ENCODE peak calls at places on chromosomes 5 and 9, in five cellular contexts. I is spleen, N is SK-N-SH, T is fibroblast of lung, A is tibial artery. E is an unnamed sample. For H3K36me3, the result is how much of the 10 kb centered on the place peaks cover.

GRCh38 chr5:145587308-145588071 is 247.7 kb downstream of the PRELID2 start:
- DNase-seq in I (no peak), N (no peak), T (peak), A (no peak), E (no peak)

GRCh38 chr5:88889165-88890069 is 6.4 kb upstream of the MEF2C start:
- DNase-seq in I (peak), N (peak), T (peak), A (peak), E (no peak)

GRCh38 chr9:127762111-127762676 is 16.3 kb downstream of the SH2D3C start:
- DNase-seq in I (peak), N (no peak), T (no peak), A (no peak), E (no peak)

GRCh38 chr5:50969207-50970145 is 303.0 kb downstream of the PARP8 start:
- DNase-seq in I (peak), N (peak), T (no peak), A (no peak), E (no peak)

GRCh38 chr9:36677611-36678010 is 104.9 kb downstream of the MELK start:
- DNase-seq in I (no peak), N (peak), T (peak), A (no peak), E (no peak)

GRCh38 chr5:159427180-159428012 is 97.1 kb upstream of the IL12B start:
- DNase-seq in I (no peak), N (no peak), T (no peak), A (no peak), E (no peak)

GRCh38 chr9:100277166-100277979 is 75.4 kb downstream of the TEX10 start:
- DNase-seq in I (no peak), N (no peak), T (peak), A (no peak), E (no peak)

GRCh38 chr9:75979362-75979761 is 88.9 kb downstream of the PCSK5 start:
- DNase-seq in I (no peak), N (no peak), T (no peak), A (no peak), E (no peak)

GRCh38 chr5:172875372-172876279 is 41.6 kb downstream of the ERGIC1 start:
- DNase-seq in I (peak), N (peak), T (peak), A (no peak), E (no peak)

GRCh38 chr5:108028411-108028810 is 353.5 kb downstream of the FBXL17 start:
- DNase-seq in I (no peak), N (peak), T (peak), A (no peak), E (no peak)

GRCh38 chr5:169545762-169546161 is 37.8 kb upstream of the SPDL1 start:
- DNase-seq in I (no peak), N (no peak), T (peak), A (no peak), E (no peak)

GRCh38 chr9:28671000-28671399 is 1097.7 kb upstream of the C9orf72 start:
- DNase-seq in I (no peak), N (no peak), T (no peak), A (no peak), E (no peak)

GRCh38 chr5:115579747-115580173 is 22.5 kb downstream of the TICAM2 start:
- DNase-seq in I (no peak), N (no peak), T (peak), A (no peak), E (no peak)

GRCh38 chr5:149831492-149831891 is 101.4 kb downstream of the PPARGC1B start:
- DNase-seq in I (peak), N (no peak), T (peak), A (no peak), E (no peak)

GRCh38 chr5:157890825-157891587 is 32.1 kb upstream of the CLINT1 start:
- DNase-seq in I (no peak), N (no peak), T (no peak), A (no peak), E (no peak)

GRCh38 chr5:117013280-117013877 is 438.8 kb upstream of the SEMA6A start:
- DNase-seq in I (no peak), N (no peak), T (no peak), A (no peak), E (no peak)

GRCh38 chr5:7814816-7815215 is 36.1 kb downstream of the CFAP90 start:
- DNase-seq in I (no peak), N (no peak), T (no peak), A (no peak), E (no peak)

GRCh38 chr9:92641092-92641809 is 28.7 kb downstream of the IPPK start:
- DNase-seq in I (peak), N (no peak), T (no peak), A (peak), E (no peak)

GRCh38 chr5:8912106-8912505 is 633.8 kb downstream of the SEMA5A start:
- DNase-seq in I (no peak), N (no peak), T (peak), A (no peak), E (no peak)

GRCh38 chr5:61052870-61053269 is 107.9 kb downstream of the NDUFAF2 start:
- DNase-seq in I (no peak), N (no peak), T (peak), A (no peak), E (no peak)

GRCh38 chr5:31809037-31809910 is 170.3 kb downstream of the PDZD2 start:
- DNase-seq in I (no peak), N (peak), T (peak), A (peak), E (no peak)

GRCh38 chr9:108511200-108511756 is 344.5 kb downstream of the ACTL7B start:
- DNase-seq in I (no peak), N (no peak), T (peak), A (no peak), E (no peak)

GRCh38 chr9:119533509-119533908 is 164.3 kb upstream of the BRINP1 start:
- DNase-seq in I (no peak), N (no peak), T (no peak), A (no peak), E (no peak)

GRCh38 chr5:169781452-169782345 is 144.6 kb downstream of the DOCK2 start:
- DNase-seq in I (no peak), N (no peak), T (no peak), A (no peak), E (no peak)

GRCh38 chr9:128005938-128006337 is 25.1 kb upstream of the EEIG1 start:
- DNase-seq in I (peak), N (peak), T (no peak), A (no peak), E (no peak)

GRCh38 chr9:37820142-37820541 is 19.5 kb downstream of the DCAF10 start:
- DNase-seq in I (no peak), N (no peak), T (no peak), A (no peak), E (no peak)
- H3K36me3 ChIP-seq in I (half or more), N (under half), T (under half), A (under half), E (under half)

GRCh38 chr5:177303121-177303924 is at the start of the genes PRELID1 and RAB24:
- DNase-seq in I (peak), N (peak), T (peak), A (peak), E (no peak)
- TF ChIP-seq CTCF in I (no peak), N (peak), T (peak), A (peak), E (no peak)

GRCh38 chr5:132058646-132059042 is 1.8 kb upstream of the IL3 start:
- DNase-seq in I (no peak), N (peak), T (no peak), A (no peak), E (peak)
- H3K36me3 ChIP-seq in I (under half), N (under half), T (under half), A (under half), E (under half)

GRCh38 chr5:91221917-91222316 is 161.2 kb downstream of the ARRDC3 start:
- DNase-seq in I (no peak), N (no peak), T (no peak), A (no peak), E (no peak)

GRCh38 chr5:91222482-91222881 is 160.6 kb downstream of the ARRDC3 start:
- DNase-seq in I (no peak), N (no peak), T (no peak), A (no peak), E (no peak)

GRCh38 chr5:91217859-91218258 is 165.3 kb downstream of the ARRDC3 start:
- DNase-seq in I (no peak), N (no peak), T (no peak), A (no peak), E (no peak)

GRCh38 chr5:91219141-91219802 is 163.8 kb downstream of the ARRDC3 start:
- DNase-seq in I (no peak), N (no peak), T (peak), A (no peak), E (no peak)

GRCh38 chr5:91219803-91220371 is 163.2 kb downstream of the ARRDC3 start:
- DNase-seq in I (no peak), N (peak), T (no peak), A (no peak), E (no peak)
- TF ChIP-seq CTCF in I (no peak), N (peak), T (no peak), A (no peak), E (no peak)

DNA sequence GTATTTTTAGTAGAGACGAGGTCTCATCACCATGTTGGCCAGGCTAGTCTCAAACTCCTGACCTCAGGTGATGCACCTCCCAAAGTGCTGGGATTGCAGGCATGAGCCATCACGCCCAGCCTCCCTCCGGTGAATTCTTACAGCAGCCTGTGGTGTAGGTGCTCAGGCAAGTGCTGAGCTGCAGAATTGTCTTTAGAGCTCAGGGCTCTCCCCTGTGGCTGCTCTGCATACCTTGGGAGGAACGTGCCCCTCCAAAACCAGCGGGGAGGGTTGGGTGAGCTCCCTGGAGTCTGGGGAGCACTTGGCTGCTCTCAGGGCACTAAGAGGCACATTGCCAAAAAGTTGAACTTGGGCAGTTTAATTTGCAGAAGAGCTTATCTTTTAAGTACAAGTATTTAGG is 29.4 kb downstream of the SECISBP2 start:
- DNase-seq in I (no peak), N (no peak), T (no peak), A (no peak), E (no peak)
- H3K36me3 ChIP-seq in I (half or more), N (half or more), T (under half), A (half or more), E (half or more)

DNA sequence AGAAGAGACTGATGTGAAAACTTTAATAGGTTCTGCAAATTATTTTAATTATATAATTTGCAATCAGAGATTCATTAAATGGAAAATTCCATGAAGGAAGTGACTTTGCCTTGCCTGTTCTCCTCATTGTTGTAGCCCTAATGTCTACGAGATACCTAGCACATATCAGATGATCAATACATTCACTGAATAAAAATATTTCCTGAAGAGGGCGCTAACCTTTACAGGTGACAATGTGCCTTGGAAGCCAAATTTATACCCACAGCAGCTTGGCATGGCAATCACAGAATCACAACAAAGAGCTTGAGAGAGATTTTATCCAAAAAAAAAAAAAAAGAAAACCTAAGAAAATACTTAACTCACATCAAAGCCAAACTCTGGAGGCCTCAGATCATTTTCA is 17.4 kb downstream of the HAUS6 start:
- DNase-seq in I (no peak), N (peak), T (no peak), A (no peak), E (no peak)
- TF ChIP-seq CTCF in I (no peak), N (peak), T (peak), A (no peak), E (no peak)

GRCh38 chr9:137556069-137556838 is 4.6 kb downstream of the MRPL41 start:
- DNase-seq in I (no peak), N (no peak), T (peak), A (no peak), E (no peak)
- H3K36me3 ChIP-seq in I (half or more), N (under half), T (under half), A (under half), E (under half)